ENCODE peak calls at places on chromosomes 12 and 14, in five cellular contexts. One of them, this sample, is unnamed.

GRCh38 chr12:53102883-53103807 is at the start of gene SOAT2:
- DNase-seq in GM23338: no peak
- DNase-seq in neural progenitor cell: no peak
- DNase-seq in HCT116: no peak
- DNase-seq in hepatocyte: peak
- DNase-seq in this sample: peak

GRCh38 chr12:102642199-102642598 is 161.8 kb upstream of the IGF1 start:
- DNase-seq in neural progenitor cell: no peak
- DNase-seq in GM23338: no peak
- DNase-seq in HCT116: no peak
- DNase-seq in hepatocyte: no peak
- DNase-seq in this sample: no peak

GRCh38 chr14:103528158-103528511 is 861 bp upstream of the TRMT61A start:
- DNase-seq in hepatocyte: no peak
- DNase-seq in HCT116: no peak
- DNase-seq in neural progenitor cell: no peak
- DNase-seq in GM23338: no peak
- DNase-seq in this sample: no peak

GRCh38 chr14:33525626-33526025 is 425.2 kb downstream of the EGLN3 start:
- DNase-seq in GM23338: no peak
- DNase-seq in neural progenitor cell: no peak
- DNase-seq in HCT116: no peak
- DNase-seq in hepatocyte: no peak
- DNase-seq in this sample: no peak

GRCh38 chr12:52003591-52003990 is 3.2 kb upstream of the TAMALIN start:
- DNase-seq in hepatocyte: no peak
- DNase-seq in neural progenitor cell: no peak
- DNase-seq in GM23338: no peak
- DNase-seq in HCT116: no peak
- DNase-seq in this sample: no peak

GRCh38 chr12:69633061-69633460 is 22.4 kb upstream of the LRRC10 start:
- DNase-seq in hepatocyte: no peak
- DNase-seq in HCT116: no peak
- DNase-seq in GM23338: peak
- DNase-seq in neural progenitor cell: peak
- DNase-seq in this sample: no peak

GRCh38 chr14:89190779-89191513 is 226.1 kb downstream of the FOXN3 start:
- DNase-seq in hepatocyte: no peak
- DNase-seq in HCT116: no peak
- DNase-seq in neural progenitor cell: peak
- DNase-seq in GM23338: peak
- DNase-seq in this sample: no peak

GRCh38 chr12:115960868-115961802 is 316.4 kb downstream of the MED13L start:
- DNase-seq in GM23338: no peak
- DNase-seq in HCT116: no peak
- DNase-seq in hepatocyte: no peak
- DNase-seq in neural progenitor cell: no peak
- DNase-seq in this sample: no peak

GRCh38 chr14:49992036-49992435 is 99.2 kb downstream of the ARF6 start:
- DNase-seq in GM23338: no peak
- DNase-seq in HCT116: no peak
- DNase-seq in neural progenitor cell: no peak
- DNase-seq in hepatocyte: no peak
- DNase-seq in this sample: no peak

GRCh38 chr12:82981150-82981549 is 294.4 kb downstream of the TMTC2 start:
- DNase-seq in GM23338: no peak
- DNase-seq in HCT116: no peak
- DNase-seq in hepatocyte: no peak
- DNase-seq in neural progenitor cell: no peak
- DNase-seq in this sample: no peak

GRCh38 chr12:105357162-105357691 is 26.7 kb downstream of the C12orf75 start:
- DNase-seq in GM23338: no peak
- DNase-seq in HCT116: no peak
- DNase-seq in hepatocyte: peak
- DNase-seq in neural progenitor cell: no peak
- DNase-seq in this sample: peak
- TF ChIP-seq EZH2phosphoT487 in GM23338: no peak
- TF ChIP-seq EZH2phosphoT487 in HCT116: no peak
- TF ChIP-seq EZH2phosphoT487 in hepatocyte: no peak
- TF ChIP-seq EZH2phosphoT487 in neural progenitor cell: no peak
- TF ChIP-seq EZH2phosphoT487 in this sample: no peak

DNA sequence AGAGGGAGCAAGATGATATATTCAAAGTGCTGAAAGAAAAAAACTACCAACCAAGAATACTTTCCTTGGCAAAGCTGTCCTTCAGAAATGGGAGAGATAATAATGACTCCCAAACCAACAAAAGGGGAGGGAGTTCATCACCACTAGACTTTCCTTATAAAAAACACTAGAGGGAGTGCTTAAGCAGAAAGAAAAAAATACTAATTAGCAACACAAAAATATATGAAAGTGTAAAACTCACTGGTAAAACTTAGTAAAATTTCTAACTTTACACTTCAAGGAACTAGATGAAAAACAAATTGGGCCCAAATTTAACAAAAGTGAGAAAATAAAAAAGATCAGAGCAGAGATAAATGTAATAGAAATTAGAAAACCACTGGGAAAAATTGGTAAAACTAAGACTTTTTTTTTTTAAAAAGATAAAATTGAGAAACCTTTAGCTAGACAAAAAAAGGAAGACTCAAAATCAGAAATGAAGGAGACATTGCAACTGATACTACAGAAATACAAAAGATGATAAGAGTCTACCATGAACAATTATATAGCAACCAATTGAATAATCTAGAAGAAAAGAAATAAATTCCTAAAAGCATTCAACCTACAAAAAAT is 60.4 kb upstream of the FAR2 start:
- DNase-seq in hepatocyte: no peak
- DNase-seq in HCT116: no peak
- DNase-seq in GM23338: peak
- DNase-seq in neural progenitor cell: no peak
- DNase-seq in this sample: no peak
- TF ChIP-seq CTCF in hepatocyte: peak
- TF ChIP-seq CTCF in HCT116: peak
- TF ChIP-seq CTCF in GM23338: peak
- TF ChIP-seq CTCF in neural progenitor cell: peak
- TF ChIP-seq CTCF in this sample: peak

GRCh38 chr12:123912415-123913385 is 59.9 kb downstream of the CCDC92 start:
- DNase-seq in neural progenitor cell: peak
- DNase-seq in HCT116: no peak
- DNase-seq in GM23338: no peak
- DNase-seq in hepatocyte: no peak
- DNase-seq in this sample: peak
- H3K4me3 ChIP-seq in neural progenitor cell: no peak
- H3K4me3 ChIP-seq in HCT116: no peak
- H3K4me3 ChIP-seq in GM23338: no peak
- H3K4me3 ChIP-seq in hepatocyte: no peak
- H3K4me3 ChIP-seq in this sample: no peak

GRCh38 chr12:110371408-110372055 is 32.0 kb downstream of the ANAPC7 start:
- DNase-seq in hepatocyte: no peak
- DNase-seq in neural progenitor cell: no peak
- DNase-seq in HCT116: no peak
- DNase-seq in GM23338: no peak
- DNase-seq in this sample: peak

GRCh38 chr12:110373962-110374611 is 29.4 kb downstream of the ANAPC7 start:
- DNase-seq in HCT116: no peak
- DNase-seq in GM23338: no peak
- DNase-seq in hepatocyte: no peak
- DNase-seq in neural progenitor cell: no peak
- DNase-seq in this sample: no peak

GRCh38 chr12:110370732-110371141 is 32.8 kb downstream of the ANAPC7 start:
- DNase-seq in HCT116: no peak
- DNase-seq in neural progenitor cell: no peak
- DNase-seq in hepatocyte: no peak
- DNase-seq in GM23338: no peak
- DNase-seq in this sample: peak

GRCh38 chr12:110372056-110372425 is 31.5 kb downstream of the ANAPC7 start:
- DNase-seq in HCT116: no peak
- DNase-seq in GM23338: no peak
- DNase-seq in hepatocyte: no peak
- DNase-seq in neural progenitor cell: no peak
- DNase-seq in this sample: no peak

GRCh38 chr12:110373025-110373876 is 30.3 kb downstream of the ANAPC7 start:
- DNase-seq in HCT116: no peak
- DNase-seq in GM23338: no peak
- DNase-seq in neural progenitor cell: no peak
- DNase-seq in hepatocyte: no peak
- DNase-seq in this sample: peak
- TF ChIP-seq EZH2phosphoT487 in HCT116: no peak
- TF ChIP-seq EZH2phosphoT487 in GM23338: no peak
- TF ChIP-seq EZH2phosphoT487 in neural progenitor cell: no peak
- TF ChIP-seq EZH2phosphoT487 in hepatocyte: no peak
- TF ChIP-seq EZH2phosphoT487 in this sample: no peak

This sample was measured in OCI-LY7.